ENCODE peak calls at places on chromosomes 16 and 17, in ten cellular contexts. One of them, this sample, is unnamed.

GRCh38 chr16:58378401-58378800 is 13.9 kb upstream of the GINS3 start:
- DNase-seq in psoas muscle: no peak
- DNase-seq in activated CD4-positive, alpha-beta T cell treated with anti-CD3 and anti-CD28 coated beads for 24 hours: no peak
- DNase-seq in Calu3: no peak
- DNase-seq in RPMI7951: no peak
- DNase-seq in fibroblast of mammary gland: peak
- DNase-seq in AG04450: no peak
- DNase-seq in Peyer's patch: no peak
- DNase-seq in activated naive CD4-positive, alpha-beta T cell: no peak
- DNase-seq in hippocampal formation: no peak
- DNase-seq in this sample: no peak

GRCh38 chr16:69260506-69260905 is 50.6 kb upstream of the VPS4A start:
- DNase-seq in psoas muscle: no peak
- DNase-seq in activated CD4-positive, alpha-beta T cell treated with anti-CD3 and anti-CD28 coated beads for 24 hours: no peak
- DNase-seq in Calu3: no peak
- DNase-seq in RPMI7951: no peak
- DNase-seq in fibroblast of mammary gland: no peak
- DNase-seq in AG04450: no peak
- DNase-seq in Peyer's patch: no peak
- DNase-seq in activated naive CD4-positive, alpha-beta T cell: no peak
- DNase-seq in hippocampal formation: no peak
- DNase-seq in this sample: no peak

GRCh38 chr16:75279277-75279676 is 27.9 kb upstream of the BCAR1 start:
- DNase-seq in psoas muscle: no peak
- DNase-seq in activated CD4-positive, alpha-beta T cell treated with anti-CD3 and anti-CD28 coated beads for 24 hours: no peak
- DNase-seq in Calu3: no peak
- DNase-seq in RPMI7951: no peak
- DNase-seq in fibroblast of mammary gland: no peak
- DNase-seq in AG04450: no peak
- DNase-seq in Peyer's patch: no peak
- DNase-seq in activated naive CD4-positive, alpha-beta T cell: no peak
- DNase-seq in hippocampal formation: no peak
- DNase-seq in this sample: no peak

GRCh38 chr16:12902511-12903324 is 1.3 kb downstream of the SHISA9 start:
- DNase-seq in psoas muscle: no peak
- DNase-seq in activated CD4-positive, alpha-beta T cell treated with anti-CD3 and anti-CD28 coated beads for 24 hours: no peak
- DNase-seq in Calu3: no peak
- DNase-seq in RPMI7951: no peak
- DNase-seq in fibroblast of mammary gland: no peak
- DNase-seq in AG04450: no peak
- DNase-seq in Peyer's patch: no peak
- DNase-seq in activated naive CD4-positive, alpha-beta T cell: no peak
- DNase-seq in hippocampal formation: no peak
- DNase-seq in this sample: no peak

GRCh38 chr16:84247341-84247740 is 7.5 kb upstream of the KCNG4 start:
- DNase-seq in psoas muscle: no peak
- DNase-seq in activated CD4-positive, alpha-beta T cell treated with anti-CD3 and anti-CD28 coated beads for 24 hours: no peak
- DNase-seq in Calu3: no peak
- DNase-seq in RPMI7951: no peak
- DNase-seq in fibroblast of mammary gland: no peak
- DNase-seq in AG04450: no peak
- DNase-seq in Peyer's patch: no peak
- DNase-seq in activated naive CD4-positive, alpha-beta T cell: no peak
- DNase-seq in hippocampal formation: no peak
- DNase-seq in this sample: no peak

GRCh38 chr17:45143101-45143670 is 5.1 kb upstream of the HEXIM1 start:
- DNase-seq in psoas muscle: no peak
- DNase-seq in activated CD4-positive, alpha-beta T cell treated with anti-CD3 and anti-CD28 coated beads for 24 hours: no peak
- DNase-seq in Calu3: no peak
- DNase-seq in RPMI7951: no peak
- DNase-seq in fibroblast of mammary gland: no peak
- DNase-seq in AG04450: no peak
- DNase-seq in Peyer's patch: no peak
- DNase-seq in activated naive CD4-positive, alpha-beta T cell: no peak
- DNase-seq in hippocampal formation: no peak
- DNase-seq in this sample: no peak

GRCh38 chr16:21937387-21937829 is 15.8 kb upstream of the UQCRC2 start:
- DNase-seq in psoas muscle: no peak
- DNase-seq in activated CD4-positive, alpha-beta T cell treated with anti-CD3 and anti-CD28 coated beads for 24 hours: no peak
- DNase-seq in Calu3: no peak
- DNase-seq in RPMI7951: no peak
- DNase-seq in fibroblast of mammary gland: no peak
- DNase-seq in AG04450: no peak
- DNase-seq in Peyer's patch: no peak
- DNase-seq in activated naive CD4-positive, alpha-beta T cell: no peak
- DNase-seq in hippocampal formation: no peak
- DNase-seq in this sample: no peak

GRCh38 chr16:84755004-84755672 is 55.3 kb downstream of the USP10 start:
- DNase-seq in psoas muscle: no peak
- DNase-seq in activated CD4-positive, alpha-beta T cell treated with anti-CD3 and anti-CD28 coated beads for 24 hours: no peak
- DNase-seq in Calu3: no peak
- DNase-seq in RPMI7951: no peak
- DNase-seq in fibroblast of mammary gland: no peak
- DNase-seq in AG04450: no peak
- DNase-seq in Peyer's patch: no peak
- DNase-seq in activated naive CD4-positive, alpha-beta T cell: no peak
- DNase-seq in hippocampal formation: no peak
- DNase-seq in this sample: no peak

GRCh38 chr16:12752159-12752558 is 51.5 kb downstream of the CPPED1 start:
- DNase-seq in psoas muscle: no peak
- DNase-seq in activated CD4-positive, alpha-beta T cell treated with anti-CD3 and anti-CD28 coated beads for 24 hours: no peak
- DNase-seq in Calu3: no peak
- DNase-seq in RPMI7951: no peak
- DNase-seq in fibroblast of mammary gland: no peak
- DNase-seq in AG04450: no peak
- DNase-seq in Peyer's patch: no peak
- DNase-seq in activated naive CD4-positive, alpha-beta T cell: no peak
- DNase-seq in hippocampal formation: no peak
- DNase-seq in this sample: no peak

GRCh38 chr16:48210747-48211146 is 33.4 kb upstream of the LONP2 start:
- DNase-seq in psoas muscle: no peak
- DNase-seq in activated CD4-positive, alpha-beta T cell treated with anti-CD3 and anti-CD28 coated beads for 24 hours: no peak
- DNase-seq in Calu3: no peak
- DNase-seq in RPMI7951: no peak
- DNase-seq in fibroblast of mammary gland: no peak
- DNase-seq in AG04450: no peak
- DNase-seq in Peyer's patch: no peak
- DNase-seq in activated naive CD4-positive, alpha-beta T cell: no peak
- DNase-seq in hippocampal formation: no peak
- DNase-seq in this sample: no peak

GRCh38 chr17:35577826-35578194 is 561 bp downstream of the PEX12 start:
- DNase-seq in psoas muscle: no peak
- DNase-seq in activated CD4-positive, alpha-beta T cell treated with anti-CD3 and anti-CD28 coated beads for 24 hours: no peak
- DNase-seq in Calu3: no peak
- DNase-seq in RPMI7951: no peak
- DNase-seq in fibroblast of mammary gland: peak
- DNase-seq in AG04450: no peak
- DNase-seq in Peyer's patch: no peak
- DNase-seq in activated naive CD4-positive, alpha-beta T cell: no peak
- DNase-seq in hippocampal formation: no peak
- DNase-seq in this sample: no peak

GRCh38 chr16:70746708-70747424 is 54.1 kb downstream of the VAC14 start:
- DNase-seq in psoas muscle: peak
- DNase-seq in activated CD4-positive, alpha-beta T cell treated with anti-CD3 and anti-CD28 coated beads for 24 hours: no peak
- DNase-seq in Calu3: peak
- DNase-seq in RPMI7951: peak
- DNase-seq in fibroblast of mammary gland: peak
- DNase-seq in AG04450: peak
- DNase-seq in Peyer's patch: peak
- DNase-seq in activated naive CD4-positive, alpha-beta T cell: no peak
- DNase-seq in hippocampal formation: no peak
- DNase-seq in this sample: no peak

GRCh38 chr17:37094391-37094790 is 145.6 kb downstream of the AATF start:
- DNase-seq in psoas muscle: no peak
- DNase-seq in activated CD4-positive, alpha-beta T cell treated with anti-CD3 and anti-CD28 coated beads for 24 hours: no peak
- DNase-seq in Calu3: no peak
- DNase-seq in RPMI7951: peak
- DNase-seq in fibroblast of mammary gland: no peak
- DNase-seq in AG04450: no peak
- DNase-seq in Peyer's patch: no peak
- DNase-seq in activated naive CD4-positive, alpha-beta T cell: no peak
- DNase-seq in hippocampal formation: no peak
- DNase-seq in this sample: no peak

GRCh38 chr16:81626181-81626674 is 152.9 kb upstream of the PLCG2 start:
- DNase-seq in psoas muscle: no peak
- DNase-seq in activated CD4-positive, alpha-beta T cell treated with anti-CD3 and anti-CD28 coated beads for 24 hours: no peak
- DNase-seq in Calu3: no peak
- DNase-seq in RPMI7951: peak
- DNase-seq in fibroblast of mammary gland: peak
- DNase-seq in AG04450: no peak
- DNase-seq in Peyer's patch: no peak
- DNase-seq in activated naive CD4-positive, alpha-beta T cell: no peak
- DNase-seq in hippocampal formation: no peak
- DNase-seq in this sample: no peak

GRCh38 chr17:47877368-47878034 is 18.5 kb upstream of the SP2 start:
- DNase-seq in psoas muscle: no peak
- DNase-seq in activated CD4-positive, alpha-beta T cell treated with anti-CD3 and anti-CD28 coated beads for 24 hours: no peak
- DNase-seq in Calu3: no peak
- DNase-seq in RPMI7951: no peak
- DNase-seq in fibroblast of mammary gland: no peak
- DNase-seq in AG04450: no peak
- DNase-seq in Peyer's patch: peak
- DNase-seq in activated naive CD4-positive, alpha-beta T cell: no peak
- DNase-seq in hippocampal formation: no peak
- DNase-seq in this sample: no peak

GRCh38 chr16:457732-458400 is 32.4 kb downstream of the RAB11FIP3 start:
- DNase-seq in psoas muscle: no peak
- DNase-seq in activated CD4-positive, alpha-beta T cell treated with anti-CD3 and anti-CD28 coated beads for 24 hours: no peak
- DNase-seq in Calu3: no peak
- DNase-seq in RPMI7951: no peak
- DNase-seq in fibroblast of mammary gland: no peak
- DNase-seq in AG04450: no peak
- DNase-seq in Peyer's patch: no peak
- DNase-seq in activated naive CD4-positive, alpha-beta T cell: no peak
- DNase-seq in hippocampal formation: peak
- DNase-seq in this sample: no peak

GRCh38 chr17:58325289-58325726 is 3.3 kb downstream of the TSPOAP1 start:
- DNase-seq in psoas muscle: no peak
- DNase-seq in activated CD4-positive, alpha-beta T cell treated with anti-CD3 and anti-CD28 coated beads for 24 hours: no peak
- DNase-seq in Calu3: no peak
- DNase-seq in RPMI7951: no peak
- DNase-seq in fibroblast of mammary gland: no peak
- DNase-seq in AG04450: no peak
- DNase-seq in Peyer's patch: no peak
- DNase-seq in activated naive CD4-positive, alpha-beta T cell: no peak
- DNase-seq in hippocampal formation: no peak
- DNase-seq in this sample: no peak

GRCh38 chr17:40495140-40495539 is 6.3 kb downstream of the TNS4 start:
- DNase-seq in psoas muscle: no peak
- DNase-seq in activated CD4-positive, alpha-beta T cell treated with anti-CD3 and anti-CD28 coated beads for 24 hours: no peak
- DNase-seq in Calu3: no peak
- DNase-seq in RPMI7951: no peak
- DNase-seq in fibroblast of mammary gland: no peak
- DNase-seq in AG04450: no peak
- DNase-seq in Peyer's patch: no peak
- DNase-seq in activated naive CD4-positive, alpha-beta T cell: no peak
- DNase-seq in hippocampal formation: no peak
- DNase-seq in this sample: no peak

GRCh38 chr16:46731691-46732555 is 16.2 kb downstream of the MYLK3 start:
- DNase-seq in psoas muscle: no peak
- DNase-seq in activated CD4-positive, alpha-beta T cell treated with anti-CD3 and anti-CD28 coated beads for 24 hours: no peak
- DNase-seq in Calu3: no peak
- DNase-seq in RPMI7951: no peak
- DNase-seq in fibroblast of mammary gland: no peak
- DNase-seq in AG04450: no peak
- DNase-seq in Peyer's patch: no peak
- DNase-seq in activated naive CD4-positive, alpha-beta T cell: no peak
- DNase-seq in hippocampal formation: no peak
- DNase-seq in this sample: no peak

GRCh38 chr16:27720731-27721547 is 171.0 kb downstream of the KATNIP start:
- DNase-seq in psoas muscle: peak
- DNase-seq in activated CD4-positive, alpha-beta T cell treated with anti-CD3 and anti-CD28 coated beads for 24 hours: no peak
- DNase-seq in Calu3: no peak
- DNase-seq in RPMI7951: no peak
- DNase-seq in fibroblast of mammary gland: no peak
- DNase-seq in AG04450: no peak
- DNase-seq in Peyer's patch: peak
- DNase-seq in activated naive CD4-positive, alpha-beta T cell: no peak
- DNase-seq in hippocampal formation: peak
- DNase-seq in this sample: no peak

GRCh38 chr17:42783062-42783777 is 2.8 kb downstream of the WNK4 start:
- DNase-seq in psoas muscle: no peak
- DNase-seq in activated CD4-positive, alpha-beta T cell treated with anti-CD3 and anti-CD28 coated beads for 24 hours: no peak
- DNase-seq in Calu3: no peak
- DNase-seq in RPMI7951: peak
- DNase-seq in fibroblast of mammary gland: peak
- DNase-seq in AG04450: peak
- DNase-seq in Peyer's patch: no peak
- DNase-seq in activated naive CD4-positive, alpha-beta T cell: no peak
- DNase-seq in hippocampal formation: no peak
- DNase-seq in this sample: no peak

GRCh38 chr17:48644159-48644558 is 18.0 kb upstream of the HOXB9 start:
- DNase-seq in psoas muscle: no peak
- DNase-seq in activated CD4-positive, alpha-beta T cell treated with anti-CD3 and anti-CD28 coated beads for 24 hours: no peak
- DNase-seq in Calu3: no peak
- DNase-seq in RPMI7951: no peak
- DNase-seq in fibroblast of mammary gland: no peak
- DNase-seq in AG04450: no peak
- DNase-seq in Peyer's patch: no peak
- DNase-seq in activated naive CD4-positive, alpha-beta T cell: no peak
- DNase-seq in hippocampal formation: no peak
- DNase-seq in this sample: no peak

This sample was measured in effector CD8-positive, alpha-beta T cell.